ENCODE peak calls at places on chromosomes 4 and X, in nine cellular contexts. I is neuronal stem cell; A is pancreas; T is colonic mucosa; L is ovary; H is CD8-positive, alpha-beta T cell; K is adrenal gland; C is heart left ventricle; G is right lobe of liver. F is an unnamed sample. For H3K4me1, the result is how much of the 10 kb centered on the place peaks cover.

GRCh38 chrX:48813605-48814004 is 11.7 kb downstream of the HDAC6 start:
- DNase-seq in I (no peak), A (no peak), T (no peak), L (no peak), H (no peak), K (no peak), C (no peak), G (no peak), F (no peak)

GRCh38 chrX:97401154-97401553 is 517.4 kb downstream of the RPA4 start:
- DNase-seq in I (no peak), A (no peak), T (no peak), L (no peak), H (no peak), K (no peak), C (no peak), G (no peak), F (no peak)

GRCh38 chrX:139194571-139195280 is 335.8 kb upstream of the F9 start:
- DNase-seq in I (no peak), A (peak), T (no peak), L (no peak), H (no peak), K (peak), C (peak), G (peak), F (peak)

GRCh38 chr4:120156115-120156718 is 89.6 kb upstream of the MAD2L1 start:
- DNase-seq in I (peak), A (no peak), T (peak), L (no peak), H (no peak), K (peak), C (no peak), G (no peak), F (peak)

GRCh38 chr4:74623041-74623440 is 171.3 kb downstream of the BTC start:
- DNase-seq in I (peak), A (no peak), T (peak), L (no peak), H (no peak), K (no peak), C (no peak), G (no peak), F (peak)

GRCh38 chrX:113370001-113370400 is 529.4 kb upstream of the AMOT start:
- DNase-seq in I (peak), A (no peak), T (no peak), L (no peak), H (no peak), K (no peak), C (no peak), G (no peak), F (no peak)

GRCh38 chr4:166941629-166942028 is 292.7 kb downstream of the SPOCK3 start:
- DNase-seq in I (no peak), A (no peak), T (no peak), L (no peak), H (no peak), K (no peak), C (no peak), G (no peak), F (no peak)

GRCh38 chr4:90537491-90537890 is 410.3 kb downstream of the CCSER1 start:
- DNase-seq in I (peak), A (no peak), T (no peak), L (no peak), H (no peak), K (no peak), C (no peak), G (no peak), F (peak)

GRCh38 chr4:109690690-109691410 is 12.4 kb downstream of the CASP6 start:
- DNase-seq in I (no peak), A (no peak), T (no peak), L (no peak), H (no peak), K (no peak), C (no peak), G (no peak), F (no peak)

GRCh38 chrX:147894332-147894870 is 17.3 kb upstream of the FMR1 start:
- DNase-seq in I (no peak), A (no peak), T (no peak), L (no peak), H (no peak), K (no peak), C (no peak), G (no peak), F (peak)

GRCh38 chr4:128572778-128573241 is 236.7 kb upstream of the JADE1 start:
- DNase-seq in I (no peak), A (no peak), T (no peak), L (no peak), H (no peak), K (no peak), C (no peak), G (no peak), F (no peak)

GRCh38 chr4:78356251-78356650 is 195.3 kb upstream of the ANXA3 start:
- DNase-seq in I (no peak), A (no peak), T (no peak), L (no peak), H (no peak), K (no peak), C (no peak), G (no peak), F (peak)

GRCh38 chrX:123698979-123699378 is 33.9 kb downstream of the THOC2 start:
- DNase-seq in I (no peak), A (no peak), T (no peak), L (no peak), H (no peak), K (no peak), C (no peak), G (no peak), F (no peak)

GRCh38 chr4:96599752-96600151 is 759.9 kb downstream of the PDHA2 start:
- DNase-seq in I (no peak), A (no peak), T (no peak), L (no peak), H (no peak), K (no peak), C (no peak), G (no peak), F (no peak)

GRCh38 chr4:3791910-3792542 is 25.8 kb downstream of the ADRA2C start:
- DNase-seq in I (peak), A (peak), T (peak), L (no peak), H (no peak), K (peak), C (peak), G (peak), F (no peak)

GRCh38 chrX:111164728-111165127 is 68.7 kb downstream of the PAK3 start:
- DNase-seq in I (no peak), A (no peak), T (no peak), L (no peak), H (no peak), K (no peak), C (no peak), G (no peak), F (peak)

GRCh38 chr4:10944321-10944720 is 259.8 kb upstream of the CLNK start:
- DNase-seq in I (no peak), A (no peak), T (no peak), L (no peak), H (no peak), K (no peak), C (no peak), G (no peak), F (no peak)

GRCh38 chr4:77268108-77268507 is 111.1 kb downstream of the CCNG2 start:
- DNase-seq in I (no peak), A (no peak), T (no peak), L (no peak), H (no peak), K (no peak), C (no peak), G (no peak), F (no peak)

GRCh38 chr4:123361195-123361861 is 35.3 kb upstream of the SPRY1 start:
- DNase-seq in I (no peak), A (no peak), T (no peak), L (no peak), H (no peak), K (peak), C (peak), G (peak), F (no peak)

GRCh38 chr4:89410687-89411086 is 103.1 kb upstream of the GPRIN3 start:
- DNase-seq in I (peak), A (no peak), T (no peak), L (no peak), H (no peak), K (no peak), C (no peak), G (no peak), F (no peak)

GRCh38 chr4:155667538-155668511 is 1.2 kb downstream of the GUCY1A1 start:
- DNase-seq in I (peak), A (peak), T (peak), L (no peak), H (no peak), K (no peak), C (peak), G (peak), F (peak)

GRCh38 chr4:175807596-175807995 is 4.5 kb downstream of the GPM6A start:
- DNase-seq in I (no peak), A (no peak), T (no peak), L (no peak), H (no peak), K (no peak), C (no peak), G (no peak), F (no peak)

GRCh38 chr4:28073860-28074555 is 1213.4 kb downstream of the STIM2 start:
- DNase-seq in I (no peak), A (no peak), T (no peak), L (no peak), H (no peak), K (no peak), C (no peak), G (no peak), F (peak)

GRCh38 chrX:2872937-2873336 is 44.2 kb downstream of the GYG2 start:
- DNase-seq in I (no peak), A (no peak), T (no peak), L (no peak), H (no peak), K (no peak), C (no peak), G (no peak), F (no peak)

GRCh38 chr4:122968227-122968812 is 45.9 kb upstream of the NUDT6 start:
- DNase-seq in I (no peak), A (no peak), T (no peak), L (no peak), H (no peak), K (no peak), C (no peak), G (no peak), F (no peak)

GRCh38 chrX:129641941-129642340 is 12.8 kb downstream of the APLN start:
- DNase-seq in I (no peak), A (no peak), T (no peak), L (no peak), H (no peak), K (no peak), C (no peak), G (no peak), F (no peak)

GRCh38 chr4:103497692-103498091 is 222.1 kb downstream of the TACR3 start:
- DNase-seq in I (no peak), A (no peak), T (no peak), L (no peak), H (no peak), K (no peak), C (no peak), G (no peak), F (no peak)

GRCh38 chr4:106671711-106672110 is 303.1 kb upstream of the GIMD1 start:
- DNase-seq in I (no peak), A (no peak), T (no peak), L (no peak), H (no peak), K (no peak), C (no peak), G (no peak), F (no peak)

GRCh38 chrX:53284684-53285447 is 3.5 kb upstream of the IQSEC2 start:
- DNase-seq in I (peak), A (peak), T (peak), L (peak), H (peak), K (peak), C (peak), G (peak), F (peak)

GRCh38 chr4:43253511-43253910 is 361.0 kb downstream of the GRXCR1 start:
- DNase-seq in I (no peak), A (no peak), T (no peak), L (no peak), H (no peak), K (no peak), C (no peak), G (no peak), F (no peak)

GRCh38 chr4:155604718-155605601 is 61.7 kb upstream of the GUCY1A1 start:
- DNase-seq in I (no peak), A (no peak), T (no peak), L (no peak), H (no peak), K (no peak), C (peak), G (no peak), F (no peak)

GRCh38 chr4:1416948-1417260 is 10.7 kb upstream of the NKX1-1 start:
- DNase-seq in I (no peak), A (peak), T (peak), L (no peak), H (no peak), K (no peak), C (no peak), G (no peak), F (no peak)

GRCh38 chr4:1419708-1420107 is 13.5 kb upstream of the NKX1-1 start:
- DNase-seq in I (no peak), A (peak), T (no peak), L (no peak), H (no peak), K (no peak), C (no peak), G (no peak), F (no peak)

GRCh38 chr4:1417522-1418390 is 11.5 kb upstream of the NKX1-1 start:
- DNase-seq in I (no peak), A (peak), T (no peak), L (no peak), H (no peak), K (no peak), C (no peak), G (no peak), F (no peak)

GRCh38 chr4:1418494-1419285 is 12.4 kb upstream of the NKX1-1 start:
- DNase-seq in I (no peak), A (peak), T (no peak), L (no peak), H (no peak), K (no peak), C (no peak), G (no peak), F (no peak)

GRCh38 chr4:1421650-1422049 is 15.4 kb upstream of the NKX1-1 start:
- DNase-seq in I (no peak), A (no peak), T (no peak), L (no peak), H (no peak), K (no peak), C (no peak), G (no peak), F (no peak)
- H3K4me1 ChIP-seq in I (under half), A (under half), T (under half), L (under half), H (under half), K (under half), C (under half), G (under half), F (under half)

DNA sequence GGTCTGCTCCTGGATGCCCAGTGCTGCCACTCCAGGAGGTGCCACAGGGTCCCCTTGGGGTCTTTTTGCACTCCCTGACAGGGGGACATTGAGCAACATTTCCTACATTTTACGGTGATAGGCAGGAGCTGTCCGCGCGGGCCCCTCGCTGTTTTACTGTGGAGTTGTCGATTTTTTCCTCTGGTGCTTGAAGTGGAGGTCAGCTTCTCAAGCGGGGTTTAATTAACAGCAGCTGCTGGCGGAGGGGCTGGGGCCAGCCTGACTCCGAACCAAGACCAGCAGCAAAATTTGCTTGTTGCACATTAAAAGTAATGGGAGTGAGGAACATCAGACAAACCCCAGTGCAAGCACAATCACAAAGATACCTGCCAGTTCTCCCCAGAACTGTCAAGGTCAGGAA is 13.2 kb upstream of the SH3TC1 start:
- DNase-seq in I (no peak), A (no peak), T (no peak), L (no peak), H (no peak), K (no peak), C (no peak), G (no peak), F (no peak)
- H3K4me1 ChIP-seq in I (under half), A (under half), T (under half), L (under half), H (under half), K (under half), C (half or more), G (under half), F (under half)

GRCh38 chr4:184286346-184286745 is 68.7 kb upstream of the ENPP6 start:
- DNase-seq in I (no peak), A (no peak), T (no peak), L (peak), H (no peak), K (no peak), C (no peak), G (no peak), F (no peak)
- H3K4me1 ChIP-seq in I (under half), A (under half), T (under half), L (under half), H (under half), K (under half), C (under half), G (under half), F (under half)

DNA sequence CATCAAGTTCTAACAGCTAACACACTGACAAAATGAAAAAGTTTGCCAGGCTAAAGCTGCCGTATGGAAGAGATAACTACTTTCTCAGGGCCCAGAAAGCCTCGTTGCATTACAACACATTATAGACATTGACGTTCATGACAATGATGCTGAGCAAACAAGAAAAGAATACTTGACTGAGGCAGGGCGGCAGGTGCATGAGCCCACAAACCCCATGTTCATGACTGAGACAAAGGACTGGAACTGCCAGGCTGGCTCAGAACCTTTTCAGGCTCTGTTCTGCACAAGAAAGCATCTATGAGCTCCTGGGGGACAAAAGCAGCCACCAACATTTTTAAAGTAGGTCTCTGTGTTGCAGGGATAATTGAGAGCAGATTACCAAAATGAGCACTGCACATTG is 13.6 kb downstream of the TLR6 start:
- DNase-seq in I (no peak), A (no peak), T (no peak), L (no peak), H (no peak), K (no peak), C (no peak), G (no peak), F (no peak)
- H3K4me1 ChIP-seq in I (under half), A (under half), T (under half), L (under half), H (under half), K (under half), C (under half), G (under half), F (under half)

DNA sequence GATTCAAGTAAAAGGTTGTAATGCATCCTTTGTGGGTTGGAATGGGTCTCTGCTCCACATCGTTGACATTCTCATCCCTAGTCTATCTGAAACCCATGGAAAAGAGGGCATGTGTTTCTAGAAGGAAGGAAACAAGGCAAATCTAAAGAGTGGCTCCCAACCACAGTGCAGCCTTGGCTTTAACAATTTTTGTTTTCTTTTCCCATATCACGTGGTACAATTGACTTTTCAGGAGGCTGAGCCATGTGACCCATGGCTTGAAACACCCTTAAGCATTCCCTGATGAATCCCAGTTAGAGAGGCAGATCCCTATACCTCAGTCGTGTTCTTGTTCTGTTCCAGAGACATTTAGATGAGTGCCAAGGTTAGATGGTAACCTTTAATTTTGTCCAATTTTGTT is 12.8 kb downstream of the DCUN1D4 start:
- DNase-seq in I (no peak), A (no peak), T (no peak), L (no peak), H (no peak), K (peak), C (no peak), G (no peak), F (no peak)
- H3K4me1 ChIP-seq in I (under half), A (under half), T (under half), L (under half), H (under half), K (under half), C (half or more), G (half or more), F (under half)

GRCh38 chrX:1491851-1492349 is 39.2 kb upstream of the ASMTL start:
- DNase-seq in I (peak), A (peak), T (no peak), L (no peak), H (peak), K (no peak), C (no peak), G (no peak), F (peak)

GRCh38 chrX:1492421-1493012 is 39.8 kb upstream of the ASMTL start:
- DNase-seq in I (no peak), A (no peak), T (no peak), L (no peak), H (no peak), K (no peak), C (no peak), G (no peak), F (no peak)

GRCh38 chrX:1496076-1496475 is 40.9 kb downstream of the P2RY8 start:
- DNase-seq in I (no peak), A (peak), T (no peak), L (no peak), H (no peak), K (no peak), C (no peak), G (no peak), F (no peak)

GRCh38 chrX:1493877-1494510 is 41.3 kb upstream of the ASMTL start:
- DNase-seq in I (no peak), A (peak), T (no peak), L (no peak), H (no peak), K (no peak), C (no peak), G (no peak), F (no peak)

GRCh38 chrX:1493317-1493856 is 40.7 kb upstream of the ASMTL start:
- DNase-seq in I (no peak), A (no peak), T (no peak), L (no peak), H (no peak), K (no peak), C (no peak), G (no peak), F (no peak)
- H3K4me1 ChIP-seq in I (under half), A (under half), T (under half), L (under half), H (under half), K (under half), C (under half), G (under half), F (under half)

GRCh38 chr4:152575533-152575932 is 39.6 kb upstream of the FBXW7 start:
- DNase-seq in I (no peak), A (no peak), T (no peak), L (no peak), H (no peak), K (no peak), C (no peak), G (no peak), F (no peak)
- H3K4me1 ChIP-seq in I (under half), A (under half), T (under half), L (under half), H (under half), K (under half), C (under half), G (under half), F (under half)

GRCh38 chr4:40232610-40233009 is 35.8 kb downstream of the RHOH start:
- DNase-seq in I (no peak), A (no peak), T (no peak), L (no peak), H (no peak), K (no peak), C (no peak), G (no peak), F (no peak)
- H3K4me1 ChIP-seq in I (under half), A (under half), T (under half), L (under half), H (half or more), K (under half), C (under half), G (under half), F (under half)

F was measured in HAP-1.